ENCODE peak calls at places on chromosomes 5 and 9, in nine cellular contexts. One of them, this sample, is unnamed.
A peak's percentile ranks its signal among the peaks of the same experiment; 100 is the strongest.

GRCh38 chr9:106897223-106897622 is 34.3 kb downstream of the ZNF462 start:
- DNase-seq in progenitor cell of endocrine pancreas: no peak
- DNase-seq in MCF 10A: no peak
- DNase-seq in OCI-LY7: no peak
- DNase-seq in WTC11: no peak
- DNase-seq in CD8-positive, alpha-beta T cell: no peak
- DNase-seq in foreskin fibroblast: no peak
- DNase-seq in heart left ventricle: no peak
- DNase-seq in left ventricle myocardium inferior: no peak
- DNase-seq in this sample: no peak

GRCh38 chr5:16456103-16456832 is 9.3 kb downstream of the ZNF622 start:
- DNase-seq in progenitor cell of endocrine pancreas: no peak
- DNase-seq in MCF 10A: peak; percentile 73
- DNase-seq in OCI-LY7: peak; percentile 74
- DNase-seq in WTC11: no peak
- DNase-seq in CD8-positive, alpha-beta T cell: peak; percentile 20
- DNase-seq in foreskin fibroblast: peak; percentile 52
- DNase-seq in heart left ventricle: no peak
- DNase-seq in left ventricle myocardium inferior: no peak
- DNase-seq in this sample: peak; percentile 19

GRCh38 chr9:85020791-85021190 is 351.3 kb downstream of the NTRK2 start:
- DNase-seq in progenitor cell of endocrine pancreas: no peak
- DNase-seq in MCF 10A: peak; percentile 43
- DNase-seq in OCI-LY7: no peak
- DNase-seq in WTC11: no peak
- DNase-seq in CD8-positive, alpha-beta T cell: no peak
- DNase-seq in foreskin fibroblast: no peak
- DNase-seq in heart left ventricle: no peak
- DNase-seq in left ventricle myocardium inferior: no peak
- DNase-seq in this sample: no peak

GRCh38 chr5:154461531-154461930 is 15.7 kb downstream of the SAP30L start:
- DNase-seq in progenitor cell of endocrine pancreas: no peak
- DNase-seq in MCF 10A: peak; percentile 43
- DNase-seq in OCI-LY7: no peak
- DNase-seq in WTC11: peak; percentile 49
- DNase-seq in CD8-positive, alpha-beta T cell: no peak
- DNase-seq in foreskin fibroblast: no peak
- DNase-seq in heart left ventricle: no peak
- DNase-seq in left ventricle myocardium inferior: no peak
- DNase-seq in this sample: no peak

GRCh38 chr9:100455470-100455869 is 17.5 kb upstream of the TMEFF1 start:
- DNase-seq in progenitor cell of endocrine pancreas: no peak
- DNase-seq in MCF 10A: no peak
- DNase-seq in OCI-LY7: no peak
- DNase-seq in WTC11: no peak
- DNase-seq in CD8-positive, alpha-beta T cell: no peak
- DNase-seq in foreskin fibroblast: no peak
- DNase-seq in heart left ventricle: no peak
- DNase-seq in left ventricle myocardium inferior: no peak
- DNase-seq in this sample: no peak

GRCh38 chr5:117954341-117954740 is 1034.0 kb downstream of the DTWD2 start:
- DNase-seq in progenitor cell of endocrine pancreas: no peak
- DNase-seq in MCF 10A: no peak
- DNase-seq in OCI-LY7: no peak
- DNase-seq in WTC11: no peak
- DNase-seq in CD8-positive, alpha-beta T cell: no peak
- DNase-seq in foreskin fibroblast: no peak
- DNase-seq in heart left ventricle: no peak
- DNase-seq in left ventricle myocardium inferior: no peak
- DNase-seq in this sample: no peak

GRCh38 chr5:83095973-83096539 is 18.7 kb downstream of the XRCC4 start:
- DNase-seq in progenitor cell of endocrine pancreas: no peak
- DNase-seq in MCF 10A: peak; percentile 79
- DNase-seq in OCI-LY7: no peak
- DNase-seq in WTC11: no peak
- DNase-seq in CD8-positive, alpha-beta T cell: no peak
- DNase-seq in foreskin fibroblast: peak; percentile 82
- DNase-seq in heart left ventricle: no peak
- DNase-seq in left ventricle myocardium inferior: no peak
- DNase-seq in this sample: peak; percentile 55

GRCh38 chr9:73583590-73583989 is 431.9 kb downstream of the ANXA1 start:
- DNase-seq in progenitor cell of endocrine pancreas: no peak
- DNase-seq in MCF 10A: peak; percentile 32
- DNase-seq in OCI-LY7: no peak
- DNase-seq in WTC11: no peak
- DNase-seq in CD8-positive, alpha-beta T cell: no peak
- DNase-seq in foreskin fibroblast: no peak
- DNase-seq in heart left ventricle: no peak
- DNase-seq in left ventricle myocardium inferior: no peak
- DNase-seq in this sample: no peak

GRCh38 chr9:135604437-135605237 is 34.7 kb downstream of the GLT6D1 start:
- DNase-seq in progenitor cell of endocrine pancreas: peak; percentile 7
- DNase-seq in MCF 10A: no peak
- DNase-seq in OCI-LY7: no peak
- DNase-seq in WTC11: no peak
- DNase-seq in CD8-positive, alpha-beta T cell: no peak
- DNase-seq in foreskin fibroblast: no peak
- DNase-seq in heart left ventricle: peak; percentile 10
- DNase-seq in left ventricle myocardium inferior: peak; percentile 6
- DNase-seq in this sample: no peak

GRCh38 chr5:154723740-154724505 is 31.3 kb upstream of the LARP1 start:
- DNase-seq in progenitor cell of endocrine pancreas: no peak
- DNase-seq in MCF 10A: no peak
- DNase-seq in OCI-LY7: no peak
- DNase-seq in WTC11: no peak
- DNase-seq in CD8-positive, alpha-beta T cell: no peak
- DNase-seq in foreskin fibroblast: peak; percentile 45
- DNase-seq in heart left ventricle: no peak
- DNase-seq in left ventricle myocardium inferior: no peak
- DNase-seq in this sample: no peak

GRCh38 chr9:22068369-22068768 is 59.3 kb upstream of the CDKN2B start:
- DNase-seq in progenitor cell of endocrine pancreas: no peak
- DNase-seq in MCF 10A: no peak
- DNase-seq in OCI-LY7: no peak
- DNase-seq in WTC11: no peak
- DNase-seq in CD8-positive, alpha-beta T cell: no peak
- DNase-seq in foreskin fibroblast: no peak
- DNase-seq in heart left ventricle: no peak
- DNase-seq in left ventricle myocardium inferior: no peak
- DNase-seq in this sample: no peak

GRCh38 chr5:166370928-166371690 is 1920.3 kb upstream of the WWC1 start:
- DNase-seq in progenitor cell of endocrine pancreas: no peak
- DNase-seq in MCF 10A: peak; percentile 46
- DNase-seq in OCI-LY7: no peak
- DNase-seq in WTC11: no peak
- DNase-seq in CD8-positive, alpha-beta T cell: no peak
- DNase-seq in foreskin fibroblast: no peak
- DNase-seq in heart left ventricle: no peak
- DNase-seq in left ventricle myocardium inferior: no peak
- DNase-seq in this sample: no peak

GRCh38 chr5:138636401-138636944 is 61.3 kb upstream of the HSPA9 start:
- DNase-seq in progenitor cell of endocrine pancreas: no peak
- DNase-seq in MCF 10A: no peak
- DNase-seq in OCI-LY7: no peak
- DNase-seq in WTC11: no peak
- DNase-seq in CD8-positive, alpha-beta T cell: no peak
- DNase-seq in foreskin fibroblast: no peak
- DNase-seq in heart left ventricle: no peak
- DNase-seq in left ventricle myocardium inferior: no peak
- DNase-seq in this sample: no peak

GRCh38 chr9:14993061-14993800 is 83.0 kb upstream of the FREM1 start:
- DNase-seq in progenitor cell of endocrine pancreas: peak; percentile 78
- DNase-seq in MCF 10A: no peak
- DNase-seq in OCI-LY7: no peak
- DNase-seq in WTC11: peak; percentile 95
- DNase-seq in CD8-positive, alpha-beta T cell: peak; percentile 14
- DNase-seq in foreskin fibroblast: peak; percentile 72
- DNase-seq in heart left ventricle: peak; percentile 90
- DNase-seq in left ventricle myocardium inferior: peak; percentile 87
- DNase-seq in this sample: no peak

GRCh38 chr5:97142521-97143254 is at the start of gene LIX1:
- DNase-seq in progenitor cell of endocrine pancreas: no peak
- DNase-seq in MCF 10A: peak; percentile 55
- DNase-seq in OCI-LY7: peak; percentile 75
- DNase-seq in WTC11: peak; percentile 59
- DNase-seq in CD8-positive, alpha-beta T cell: peak; percentile 9
- DNase-seq in foreskin fibroblast: peak; percentile 23
- DNase-seq in heart left ventricle: peak; percentile 29
- DNase-seq in left ventricle myocardium inferior: no peak
- DNase-seq in this sample: peak; percentile 45

GRCh38 chr9:108473209-108474112 is 382.3 kb downstream of the ACTL7B start:
- DNase-seq in progenitor cell of endocrine pancreas: no peak
- DNase-seq in MCF 10A: peak; percentile 91
- DNase-seq in OCI-LY7: no peak
- DNase-seq in WTC11: no peak
- DNase-seq in CD8-positive, alpha-beta T cell: no peak
- DNase-seq in foreskin fibroblast: peak; percentile 82
- DNase-seq in heart left ventricle: no peak
- DNase-seq in left ventricle myocardium inferior: no peak
- DNase-seq in this sample: no peak

GRCh38 chr9:88521308-88521707 is 13.7 kb upstream of the NXNL2 start:
- DNase-seq in progenitor cell of endocrine pancreas: no peak
- DNase-seq in MCF 10A: no peak
- DNase-seq in OCI-LY7: no peak
- DNase-seq in WTC11: no peak
- DNase-seq in CD8-positive, alpha-beta T cell: no peak
- DNase-seq in foreskin fibroblast: no peak
- DNase-seq in heart left ventricle: no peak
- DNase-seq in left ventricle myocardium inferior: no peak
- DNase-seq in this sample: no peak

GRCh38 chr9:134058716-134059115 is 9.1 kb downstream of the BRD3 start:
- DNase-seq in progenitor cell of endocrine pancreas: no peak
- DNase-seq in MCF 10A: peak; percentile 60
- DNase-seq in OCI-LY7: no peak
- DNase-seq in WTC11: no peak
- DNase-seq in CD8-positive, alpha-beta T cell: peak; percentile 2
- DNase-seq in foreskin fibroblast: peak; percentile 29
- DNase-seq in heart left ventricle: no peak
- DNase-seq in left ventricle myocardium inferior: no peak
- DNase-seq in this sample: no peak
- TF ChIP-seq CTCF in progenitor cell of endocrine pancreas: no peak
- TF ChIP-seq CTCF in MCF 10A: no peak
- TF ChIP-seq CTCF in OCI-LY7: no peak
- TF ChIP-seq CTCF in WTC11: no peak
- TF ChIP-seq CTCF in CD8-positive, alpha-beta T cell: no peak
- TF ChIP-seq CTCF in foreskin fibroblast: no peak
- TF ChIP-seq CTCF in heart left ventricle: no peak
- TF ChIP-seq CTCF in left ventricle myocardium inferior: no peak
- TF ChIP-seq CTCF in this sample: no peak

GRCh38 chr5:146448783-146449519 is 1.8 kb downstream of the TCERG1 start:
- DNase-seq in progenitor cell of endocrine pancreas: no peak
- DNase-seq in MCF 10A: no peak
- DNase-seq in OCI-LY7: peak; percentile 7
- DNase-seq in WTC11: no peak
- DNase-seq in CD8-positive, alpha-beta T cell: no peak
- DNase-seq in foreskin fibroblast: no peak
- DNase-seq in heart left ventricle: no peak
- DNase-seq in left ventricle myocardium inferior: no peak
- DNase-seq in this sample: no peak

GRCh38 chr5:146447734-146448380 is 724 bp downstream of the TCERG1 start:
- DNase-seq in progenitor cell of endocrine pancreas: no peak
- DNase-seq in MCF 10A: peak; percentile 70
- DNase-seq in OCI-LY7: peak; percentile 71
- DNase-seq in WTC11: peak; percentile 38
- DNase-seq in CD8-positive, alpha-beta T cell: no peak
- DNase-seq in foreskin fibroblast: no peak
- DNase-seq in heart left ventricle: no peak
- DNase-seq in left ventricle myocardium inferior: no peak
- DNase-seq in this sample: peak; percentile 40

GRCh38 chr5:146446861-146447733 is at the start of gene TCERG1:
- DNase-seq in progenitor cell of endocrine pancreas: peak; percentile 96
- DNase-seq in MCF 10A: peak; percentile 100
- DNase-seq in OCI-LY7: peak; percentile 100
- DNase-seq in WTC11: peak; percentile 98
- DNase-seq in CD8-positive, alpha-beta T cell: peak; percentile 96
- DNase-seq in foreskin fibroblast: peak; percentile 100
- DNase-seq in heart left ventricle: peak; percentile 99
- DNase-seq in left ventricle myocardium inferior: peak; percentile 99
- DNase-seq in this sample: peak; percentile 99

DNA sequence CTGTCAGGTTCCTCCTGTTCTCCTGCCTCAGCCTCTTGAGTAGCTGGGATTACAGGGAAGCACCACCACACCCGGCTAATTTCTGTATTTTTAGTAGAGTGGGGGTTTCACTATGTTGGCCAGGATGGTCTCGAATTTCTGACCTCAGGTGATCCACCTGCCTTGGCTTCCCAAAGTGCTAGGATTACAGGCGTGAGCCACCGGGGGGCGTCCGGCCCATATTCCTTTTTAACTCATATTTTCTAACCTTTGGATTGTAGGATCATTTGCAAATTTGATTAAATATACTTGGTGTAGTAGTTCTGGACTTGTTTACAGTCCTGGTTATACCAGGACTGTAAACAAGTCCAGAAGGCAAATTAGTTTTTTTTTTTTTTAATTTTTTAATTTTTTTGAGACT is 4.3 kb downstream of the TCERG1 start:
- DNase-seq in progenitor cell of endocrine pancreas: no peak
- DNase-seq in MCF 10A: no peak
- DNase-seq in OCI-LY7: no peak
- DNase-seq in WTC11: no peak
- DNase-seq in CD8-positive, alpha-beta T cell: no peak
- DNase-seq in foreskin fibroblast: no peak
- DNase-seq in heart left ventricle: no peak
- DNase-seq in left ventricle myocardium inferior: no peak
- DNase-seq in this sample: peak; percentile 31
- TF ChIP-seq CTCF in progenitor cell of endocrine pancreas: peak; percentile 51
- TF ChIP-seq CTCF in MCF 10A: peak; percentile 25
- TF ChIP-seq CTCF in OCI-LY7: peak; percentile 71
- TF ChIP-seq CTCF in WTC11: no peak
- TF ChIP-seq CTCF in CD8-positive, alpha-beta T cell: no peak
- TF ChIP-seq CTCF in foreskin fibroblast: no peak
- TF ChIP-seq CTCF in heart left ventricle: no peak
- TF ChIP-seq CTCF in left ventricle myocardium inferior: no peak
- TF ChIP-seq CTCF in this sample: no peak

GRCh38 chr5:181127456-181127855 is 3.5 kb downstream of the OR2V1 start:
- DNase-seq in progenitor cell of endocrine pancreas: no peak
- DNase-seq in MCF 10A: no peak
- DNase-seq in OCI-LY7: no peak
- DNase-seq in WTC11: no peak
- DNase-seq in CD8-positive, alpha-beta T cell: no peak
- DNase-seq in foreskin fibroblast: no peak
- DNase-seq in heart left ventricle: no peak
- DNase-seq in left ventricle myocardium inferior: no peak
- DNase-seq in this sample: no peak
- TF ChIP-seq CTCF in progenitor cell of endocrine pancreas: no peak
- TF ChIP-seq CTCF in MCF 10A: no peak
- TF ChIP-seq CTCF in OCI-LY7: no peak
- TF ChIP-seq CTCF in WTC11: no peak
- TF ChIP-seq CTCF in CD8-positive, alpha-beta T cell: no peak
- TF ChIP-seq CTCF in foreskin fibroblast: no peak
- TF ChIP-seq CTCF in heart left ventricle: no peak
- TF ChIP-seq CTCF in left ventricle myocardium inferior: no peak
- TF ChIP-seq CTCF in this sample: no peak

DNA sequence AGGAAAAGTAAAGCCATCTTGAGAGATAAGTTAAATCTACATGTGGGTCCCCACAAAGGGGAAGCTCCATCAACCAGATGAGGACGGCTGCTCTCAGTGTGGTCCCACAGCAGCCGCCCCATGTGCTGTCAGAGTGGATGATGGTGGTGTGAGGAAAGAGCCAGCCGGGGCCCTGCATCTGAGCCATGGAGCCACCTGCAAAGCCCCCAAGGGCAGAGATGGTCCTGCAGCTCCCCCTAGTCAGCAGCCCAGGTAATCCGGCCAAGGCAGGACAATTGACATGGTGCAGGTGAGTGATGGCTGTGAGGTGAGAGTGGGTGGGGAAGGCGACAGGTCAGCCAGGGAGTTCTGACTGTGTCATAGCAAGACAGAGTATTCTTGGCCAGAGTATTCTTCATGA is 458.8 kb downstream of the ICE1 start:
- DNase-seq in progenitor cell of endocrine pancreas: peak; percentile 27
- DNase-seq in MCF 10A: no peak
- DNase-seq in OCI-LY7: peak; percentile 29
- DNase-seq in WTC11: peak; percentile 80
- DNase-seq in CD8-positive, alpha-beta T cell: no peak
- DNase-seq in foreskin fibroblast: no peak
- DNase-seq in heart left ventricle: no peak
- DNase-seq in left ventricle myocardium inferior: no peak
- DNase-seq in this sample: no peak
- TF ChIP-seq CTCF in progenitor cell of endocrine pancreas: peak; percentile 57
- TF ChIP-seq CTCF in MCF 10A: no peak
- TF ChIP-seq CTCF in OCI-LY7: peak; percentile 65
- TF ChIP-seq CTCF in WTC11: no peak
- TF ChIP-seq CTCF in CD8-positive, alpha-beta T cell: no peak
- TF ChIP-seq CTCF in foreskin fibroblast: no peak
- TF ChIP-seq CTCF in heart left ventricle: no peak
- TF ChIP-seq CTCF in left ventricle myocardium inferior: peak; percentile 49
- TF ChIP-seq CTCF in this sample: no peak